ENCODE peak calls at places on chromosome 12, in four cellular contexts. F is IMR-90; I is endothelial cell of umbilical vein; V is CD8-positive, alpha-beta memory T cell. R is an unnamed sample.

GRCh38 chr12:104219361-104219892 is 3.8 kb downstream of the TXNRD1 start:
- DNase-seq in F (peak; percentile 98), I (peak; percentile 95), V (no peak), R (no peak)

GRCh38 chr12:131507881-131508280 is 203.0 kb upstream of the SFSWAP start:
- DNase-seq in F (no peak), I (no peak), V (no peak), R (no peak)

GRCh38 chr12:124030510-124030909 is 57.5 kb downstream of the ZNF664 start:
- DNase-seq in F (peak; percentile 88), I (peak; percentile 33), V (no peak), R (no peak)

GRCh38 chr12:121214171-121214777 is 4.3 kb downstream of the P2RX4 start:
- DNase-seq in F (peak; percentile 42), I (peak; percentile 29), V (no peak), R (no peak)

GRCh38 chr12:6867407-6868210 is at the start of gene TPI1:
- DNase-seq in F (peak; percentile 74), I (peak; percentile 78), V (peak; percentile 62), R (peak; percentile 60)

GRCh38 chr12:9163392-9163791 is 44.8 kb downstream of the PZP start:
- DNase-seq in F (no peak), I (peak; percentile 93), V (no peak), R (no peak)

GRCh38 chr12:9256758-9257405 is 48.7 kb upstream of the PZP start:
- DNase-seq in F (no peak), I (no peak), V (no peak), R (no peak)

GRCh38 chr12:66653801-66654200 is 25.1 kb downstream of the GRIP1 start:
- DNase-seq in F (no peak), I (no peak), V (no peak), R (no peak)

GRCh38 chr12:323507-323906 is 60.9 kb upstream of the SLC6A13 start:
- DNase-seq in F (no peak), I (no peak), V (no peak), R (no peak)

GRCh38 chr12:93467351-93468007 is at the start of gene MRPL42:
- DNase-seq in F (peak; percentile 81), I (peak; percentile 91), V (peak; percentile 93), R (peak; percentile 92)

GRCh38 chr12:68271346-68271745 is 17.9 kb upstream of the IL22 start:
- DNase-seq in F (peak; percentile 94), I (no peak), V (no peak), R (no peak)

GRCh38 chr12:131242741-131243496 is 289.2 kb downstream of the ADGRD1 start:
- DNase-seq in F (no peak), I (no peak), V (no peak), R (no peak)

GRCh38 chr12:9910716-9911421 is 21.3 kb downstream of the CLEC2A start:
- DNase-seq in F (no peak), I (no peak), V (no peak), R (no peak)

GRCh38 chr12:95204141-95204866 is 13.0 kb downstream of the FGD6 start:
- DNase-seq in F (peak; percentile 95), I (peak; percentile 85), V (no peak), R (no peak)

GRCh38 chr12:95207407-95207806 is 9.9 kb downstream of the FGD6 start:
- DNase-seq in F (no peak), I (no peak), V (no peak), R (no peak)

GRCh38 chr12:95205016-95205415 is 12.3 kb downstream of the FGD6 start:
- DNase-seq in F (no peak), I (no peak), V (no peak), R (no peak)

GRCh38 chr12:95206916-95207315 is 10.4 kb downstream of the FGD6 start:
- DNase-seq in F (no peak), I (no peak), V (no peak), R (no peak)

DNA sequence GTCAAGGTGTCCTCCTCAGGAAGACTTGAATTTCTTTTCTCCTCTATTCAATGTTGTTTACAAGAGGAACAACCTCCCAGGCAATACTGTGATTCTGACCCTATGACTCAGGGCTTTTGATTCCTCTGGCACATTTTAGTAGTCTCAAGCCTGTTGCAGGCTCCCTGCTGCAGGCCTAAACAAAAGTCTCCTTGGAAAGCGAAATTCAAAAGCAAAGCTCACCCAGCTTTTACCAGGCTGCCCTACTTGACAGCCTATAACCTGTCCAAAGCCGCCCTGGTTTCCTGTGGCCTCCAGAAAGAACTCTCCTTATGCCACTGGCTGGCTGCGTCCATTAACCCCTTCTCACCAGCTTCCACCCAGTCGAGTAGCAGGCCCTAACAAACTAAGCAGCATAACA is 11.6 kb downstream of the FGD6 start:
- DNase-seq in F (peak; percentile 90), I (peak; percentile 84), V (no peak), R (no peak)
- H3K4me1 ChIP-seq in F (peaks cover 22% of the 10 kb centered on the region), I (peaks cover 54% of the 10 kb centered on the region), V (peaks cover 4% of the 10 kb centered on the region), R (no peaks in the 10 kb centered on the region)

GRCh38 chr12:13135336-13136178 is 32.1 kb upstream of the GSG1 start:
- DNase-seq in F (peak; percentile 83), I (peak; percentile 46), V (no peak), R (no peak)

GRCh38 chr12:13130981-13131380 is 27.5 kb upstream of the GSG1 start:
- DNase-seq in F (no peak), I (no peak), V (no peak), R (no peak)

GRCh38 chr12:13128291-13129000 is 25.0 kb upstream of the GSG1 start:
- DNase-seq in F (no peak), I (no peak), V (no peak), R (no peak)

GRCh38 chr12:13133886-13134285 is 30.4 kb upstream of the GSG1 start:
- DNase-seq in F (no peak), I (no peak), V (no peak), R (no peak)
- H3K27ac ChIP-seq in F (no peak overlapping the region), I (no peak overlapping the region), V (no peak overlapping the region), R (no peak overlapping the region)

GRCh38 chr12:12804011-12804410 is 9.1 kb upstream of the DDX47 start:
- DNase-seq in F (peak; percentile 80), I (peak; percentile 89), V (no peak), R (no peak)
- H3K4me3 ChIP-seq in F (no peak overlapping the region), I (no peak overlapping the region), V (no peak overlapping the region), R (no peak overlapping the region)

GRCh38 chr12:14930299-14930698 is 8.0 kb downstream of the ERP27 start:
- DNase-seq in F (peak; percentile 27), I (peak; percentile 46), V (no peak), R (no peak)
- H3K4me1 ChIP-seq in F (peaks cover 4% of the 10 kb centered on the region), I (peaks cover 6% of the 10 kb centered on the region), V (no peaks in the 10 kb centered on the region), R (no peaks in the 10 kb centered on the region)

GRCh38 chr12:46445551-46446235 is 73.1 kb upstream of the SLC38A2 start:
- DNase-seq in F (no peak), I (peak; percentile 80), V (no peak), R (no peak)
- H3K27ac ChIP-seq in F (no peak overlapping the region), I (peak overlapping the region; percentile 99), V (no peak overlapping the region), R (no peak overlapping the region)

GRCh38 chr12:110744176-110744575 is 1.5 kb upstream of the PPP1CC start:
- DNase-seq in F (peak; percentile 41), I (peak; percentile 33), V (no peak), R (no peak)
- H3K4me3 ChIP-seq in F (no peak overlapping the region), I (no peak overlapping the region), V (no peak overlapping the region), R (no peak overlapping the region)

R was measured in CD4-positive, alpha-beta memory T cell.